ENCODE peak calls at places on chromosomes 13 and 19, in nine cellular contexts. B is HepG2; G is breast epithelium; R is AG04450; I is stomach; U is CD4-positive, alpha-beta T cell; Q is Peyer's patch; A is dorsolateral prefrontal cortex; F is substantia nigra. L is an unnamed sample.
A peak's percentile ranks its signal among the peaks of the same experiment; 100 is the strongest.

GRCh38 chr19:41219924-41220567 is 1.0 kb downstream of the AXL start:
- DNase-seq in A (no peak), F (no peak), G (no peak), R (no peak), U (no peak), B (no peak), I (no peak), Q (no peak), L (no peak)

GRCh38 chr19:32232449-32232848 is 113.0 kb upstream of the ZNF507 start:
- DNase-seq in Q (no peak), U (no peak), G (no peak), A (no peak), R (no peak), I (no peak), F (no peak), B (no peak), L (no peak)

GRCh38 chr13:53137777-53138176 is 109.2 kb downstream of the OLFM4 start:
- DNase-seq in R (peak; percentile 66), F (no peak), G (no peak), Q (no peak), U (no peak), I (no peak), A (no peak), B (no peak), L (no peak)

GRCh38 chr13:96068729-96069128 is 15.5 kb upstream of the UGGT2 start:
- DNase-seq in A (no peak), R (no peak), I (no peak), Q (no peak), G (no peak), U (no peak), F (no peak), B (no peak), L (no peak)

GRCh38 chr19:1315470-1316166 is 29.9 kb downstream of the EFNA2 start:
- DNase-seq in G (peak; percentile 22), B (no peak), U (peak; percentile 17), R (no peak), Q (peak; percentile 34), A (peak; percentile 70), I (peak; percentile 63), F (peak; percentile 39), L (peak; percentile 48)

GRCh38 chr19:3668331-3669133 is 31.7 kb downstream of the PIP5K1C start:
- DNase-seq in F (no peak), G (peak; percentile 38), Q (no peak), B (peak; percentile 21), R (no peak), A (peak; percentile 52), I (no peak), U (no peak), L (no peak)

GRCh38 chr13:59774511-59774911 is 389.2 kb downstream of the DIAPH3 start:
- DNase-seq in I (no peak), B (peak; percentile 49), U (no peak), G (peak; percentile 18), F (no peak), Q (no peak), R (peak; percentile 47), A (no peak), L (peak; percentile 46)

GRCh38 chr19:7787141-7787540 is 24.1 kb downstream of the CLEC4M start:
- DNase-seq in B (no peak), F (no peak), R (no peak), Q (no peak), I (no peak), U (no peak), A (no peak), G (no peak), L (no peak)

GRCh38 chr19:5329141-5329540 is 11.5 kb downstream of the PTPRS start:
- DNase-seq in A (no peak), B (no peak), G (no peak), Q (no peak), F (no peak), U (no peak), R (no peak), I (no peak), L (no peak)

GRCh38 chr13:99289674-99290337 is 17.4 kb downstream of the GPR183 start:
- DNase-seq in G (no peak), B (no peak), R (no peak), I (no peak), Q (no peak), F (no peak), U (peak; percentile 31), A (no peak), L (no peak)

GRCh38 chr19:15640294-15640903 is at the start of gene CYP4F3:
- DNase-seq in I (peak; percentile 91), U (no peak), R (no peak), F (no peak), G (peak; percentile 41), Q (no peak), B (peak; percentile 81), A (peak; percentile 74), L (peak; percentile 98)

GRCh38 chr13:36101157-36101556 is 30.0 kb downstream of the DCLK1 start:
- DNase-seq in A (no peak), Q (no peak), F (no peak), U (no peak), G (no peak), R (no peak), I (no peak), B (no peak), L (no peak)
- H3K27ac ChIP-seq in A (no peak overlapping the region), Q (no peak overlapping the region), F (no peak overlapping the region), U (no peak overlapping the region), G (no peak overlapping the region), R (no peak overlapping the region), I (no peak overlapping the region), B (no peak overlapping the region), L (no peak overlapping the region)

GRCh38 chr13:94329277-94329676 is 150.2 kb downstream of the DCT start:
- DNase-seq in G (no peak), I (no peak), B (no peak), R (no peak), Q (no peak), U (no peak), F (no peak), A (no peak), L (no peak)
- H3K27ac ChIP-seq in G (no peak overlapping the region), I (no peak overlapping the region), B (no peak overlapping the region), R (peak overlapping the region; percentile 49), Q (no peak overlapping the region), U (no peak overlapping the region), F (no peak overlapping the region), A (no peak overlapping the region), L (peak overlapping the region; percentile 41)

GRCh38 chr19:14031719-14032480 is at the start of gene IL27RA:
- DNase-seq in A (peak; percentile 51), B (peak; percentile 46), I (peak; percentile 64), U (peak; percentile 82), R (no peak), G (peak; percentile 36), F (peak; percentile 15), Q (peak; percentile 85), L (peak; percentile 56)
- H3K27ac ChIP-seq in A (no peak within 1 kb of the TSS), B (peak within 1 kb of the TSS; percentile 32), I (peak within 1 kb of the TSS; percentile 77), U (peak within 1 kb of the TSS; percentile 98), R (no peak within 1 kb of the TSS), G (peak within 1 kb of the TSS; percentile 79), F (no peak within 1 kb of the TSS), Q (peak within 1 kb of the TSS; percentile 83), L (peak within 1 kb of the TSS; percentile 12)

GRCh38 chr13:32472194-32472621 is 44.3 kb upstream of the N4BP2L1 start:
- DNase-seq in G (no peak), F (no peak), B (no peak), Q (no peak), A (no peak), I (no peak), U (no peak), R (no peak), L (no peak)
- H3K27ac ChIP-seq in G (peak overlapping the region; percentile 28), F (no peak overlapping the region), B (no peak overlapping the region), Q (no peak overlapping the region), A (peak overlapping the region; percentile 66), I (no peak overlapping the region), U (no peak overlapping the region), R (peak overlapping the region; percentile 48), L (no peak overlapping the region)